ENCODE peak calls at places on chromosomes 1 and 21, in seven cellular contexts. R is adrenal gland, I is body of pancreas, N is upper lobe of right lung, S is breast epithelium, X is fibroblast of lung, J is neural progenitor cell. F is an unnamed sample.

GRCh38 chr1:42153598-42153995 is 387 bp downstream of the GUCA2B start:
- DNase-seq in R (no peak), I (no peak), N (no peak), S (no peak), X (no peak), J (no peak), F (no peak)

GRCh38 chr1:59015708-59016107 is 231.9 kb upstream of the JUN start:
- DNase-seq in R (no peak), I (no peak), N (no peak), S (no peak), X (peak; percentile 61), J (no peak), F (no peak)

GRCh38 chr1:43232071-43232470 is 37.7 kb upstream of the TMEM125 start:
- DNase-seq in R (peak; percentile 21), I (no peak), N (no peak), S (no peak), X (peak; percentile 69), J (no peak), F (no peak)

GRCh38 chr1:65114312-65114711 is 33.7 kb upstream of the AK4 start:
- DNase-seq in R (peak; percentile 9), I (no peak), N (no peak), S (no peak), X (no peak), J (no peak), F (no peak)

GRCh38 chr1:93979718-93980319 is 70.6 kb upstream of the GCLM start:
- DNase-seq in R (peak; percentile 28), I (peak; percentile 78), N (no peak), S (no peak), X (peak; percentile 63), J (no peak), F (no peak)

GRCh38 chr1:110948038-110948810 is 15.5 kb downstream of the LRIF1 start:
- DNase-seq in R (no peak), I (no peak), N (no peak), S (no peak), X (peak; percentile 10), J (no peak), F (no peak)

GRCh38 chr21:14609274-14609673 is 63.2 kb upstream of the SAMSN1 start:
- DNase-seq in R (no peak), I (no peak), N (no peak), S (no peak), X (no peak), J (no peak), F (no peak)

GRCh38 chr1:100734716-100735115 is 15.2 kb downstream of the VCAM1 start:
- DNase-seq in R (no peak), I (no peak), N (no peak), S (no peak), X (peak; percentile 88), J (no peak), F (no peak)

GRCh38 chr1:179743679-179744400 is 749 bp downstream of the FAM163A start:
- DNase-seq in R (no peak), I (no peak), N (no peak), S (no peak), X (no peak), J (peak; percentile 58), F (no peak)

GRCh38 chr1:20200966-20201365 is 14.6 kb upstream of the PLA2G2C start:
- DNase-seq in R (no peak), I (no peak), N (no peak), S (no peak), X (no peak), J (no peak), F (no peak)

GRCh38 chr21:44871576-44872265 is 1.8 kb downstream of the PTTG1IP start:
- DNase-seq in R (peak; percentile 68), I (peak; percentile 48), N (peak; percentile 63), S (no peak), X (peak; percentile 81), J (no peak), F (no peak)

GRCh38 chr1:38142606-38143005 is 96.0 kb upstream of the POU3F1 start:
- DNase-seq in R (no peak), I (peak; percentile 29), N (no peak), S (no peak), X (no peak), J (no peak), F (no peak)

GRCh38 chr1:228882041-228882784 is 146.9 kb downstream of the RHOU start:
- DNase-seq in R (no peak), I (no peak), N (no peak), S (no peak), X (no peak), J (no peak), F (no peak)

GRCh38 chr1:18175530-18176377 is 68.2 kb downstream of the IGSF21 start:
- DNase-seq in R (no peak), I (peak; percentile 25), N (no peak), S (no peak), X (no peak), J (no peak), F (no peak)

GRCh38 chr21:27134513-27134912 is 167.6 kb upstream of the ADAMTS5 start:
- DNase-seq in R (no peak), I (no peak), N (no peak), S (no peak), X (peak; percentile 27), J (no peak), F (no peak)

GRCh38 chr1:28171246-28171645 is 5.2 kb downstream of the PTAFR start:
- DNase-seq in R (no peak), I (no peak), N (no peak), S (no peak), X (no peak), J (no peak), F (no peak)

GRCh38 chr1:237590381-237590780 is 300.3 kb downstream of the ZP4 start:
- DNase-seq in R (no peak), I (no peak), N (no peak), S (no peak), X (no peak), J (no peak), F (no peak)

GRCh38 chr1:111725192-111725591 is 14.0 kb downstream of the INKA2 start:
- DNase-seq in R (no peak), I (no peak), N (no peak), S (no peak), X (no peak), J (peak; percentile 76), F (no peak)

GRCh38 chr1:201538618-201539551 is at the start of gene NAV1:
- DNase-seq in R (peak; percentile 52), I (peak; percentile 59), N (peak; percentile 77), S (peak; percentile 62), X (peak; percentile 79), J (peak; percentile 86), F (no peak)

GRCh38 chr1:163170975-163171676 is 31.6 kb downstream of the RGS5 start:
- DNase-seq in R (no peak), I (no peak), N (no peak), S (no peak), X (peak; percentile 62), J (no peak), F (no peak)

GRCh38 chr1:156359973-156360372 is 9.0 kb upstream of the RHBG start:
- DNase-seq in R (peak; percentile 29), I (no peak), N (no peak), S (no peak), X (peak; percentile 26), J (peak; percentile 64), F (no peak)

GRCh38 chr1:1171551-1172340 is 1.9 kb upstream of the TTLL10 start:
- DNase-seq in R (peak; percentile 2), I (peak; percentile 14), N (no peak), S (no peak), X (no peak), J (peak; percentile 1), F (no peak)

GRCh38 chr1:163381487-163382184 is 59.9 kb downstream of the NUF2 start:
- DNase-seq in R (no peak), I (no peak), N (no peak), S (no peak), X (no peak), J (no peak), F (no peak)

GRCh38 chr1:200895801-200896570 is 1.3 kb downstream of the INAVA start:
- DNase-seq in R (no peak), I (peak; percentile 36), N (no peak), S (no peak), X (no peak), J (no peak), F (no peak)

GRCh38 chr1:180213401-180214177 is 16.5 kb upstream of the LHX4 start:
- DNase-seq in R (no peak), I (no peak), N (peak; percentile 59), S (no peak), X (peak; percentile 45), J (peak; percentile 30), F (peak; percentile 13)

GRCh38 chr21:32653326-32653901 is 41.2 kb upstream of the CFAP298 start:
- DNase-seq in R (no peak), I (no peak), N (no peak), S (no peak), X (peak; percentile 19), J (peak; percentile 43), F (peak; percentile 4)

GRCh38 chr1:45177452-45177851 is 29.0 kb downstream of the ZSWIM5 start:
- DNase-seq in R (no peak), I (no peak), N (no peak), S (no peak), X (peak; percentile 4), J (no peak), F (no peak)
- H3K9me3 ChIP-seq in R (no peaks in the 10 kb centered on the region), I (no peaks in the 10 kb centered on the region), N (no peaks in the 10 kb centered on the region), S (peaks cover 5% of the 10 kb centered on the region), X (no peaks in the 10 kb centered on the region), J (peaks cover 6% of the 10 kb centered on the region), F (no peaks in the 10 kb centered on the region)

DNA sequence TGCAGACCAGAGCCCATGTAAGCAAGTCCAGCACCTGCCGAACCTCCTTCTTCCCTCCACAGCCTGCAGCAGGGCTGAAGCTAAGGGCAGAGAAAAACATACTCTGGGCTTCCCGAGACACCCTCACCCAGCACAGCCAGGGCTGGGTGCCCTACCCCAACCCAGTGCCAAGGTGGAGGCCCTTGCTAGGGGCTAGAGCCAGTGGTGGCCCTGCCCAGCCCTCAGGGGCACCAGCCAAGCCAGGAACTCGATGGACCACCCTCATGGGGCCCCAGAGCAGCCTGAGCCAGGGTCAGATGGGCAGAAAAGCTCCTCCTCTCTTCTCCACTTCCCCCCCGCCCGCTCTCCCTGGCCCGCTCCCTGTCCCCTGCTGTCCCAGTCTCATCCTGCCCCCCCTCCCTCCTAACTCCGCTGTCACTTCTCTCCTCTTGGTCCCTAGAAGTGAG is 15.9 kb downstream of the TNFRSF25 start:
- DNase-seq in R (no peak), I (no peak), N (no peak), S (no peak), X (no peak), J (no peak), F (no peak)
- H3K27ac ChIP-seq in R (no peak overlapping the region), I (no peak overlapping the region), N (no peak overlapping the region), S (no peak overlapping the region), X (no peak overlapping the region), J (no peak overlapping the region), F (no peak overlapping the region)

DNA sequence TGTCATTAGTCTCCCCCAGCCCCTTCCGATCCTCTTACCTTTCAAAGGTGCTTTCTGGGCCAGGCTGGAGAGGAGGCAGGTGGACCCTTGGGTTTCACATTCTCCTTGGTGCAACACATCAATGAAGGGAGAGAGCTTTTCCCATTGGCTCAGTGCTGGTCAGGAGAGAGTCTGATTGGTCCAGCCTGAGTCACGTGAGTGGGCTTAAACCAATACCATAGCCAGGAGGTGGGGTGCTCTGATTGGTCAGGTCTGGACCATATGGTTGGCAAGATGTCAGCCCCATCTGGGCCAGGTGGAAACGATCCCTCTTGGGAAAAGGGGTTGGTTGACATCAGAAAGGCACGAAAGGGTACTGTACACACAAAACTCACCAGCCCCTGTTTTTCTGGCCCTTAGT is 44.8 kb upstream of the ABCG1 start:
- DNase-seq in R (no peak), I (no peak), N (peak; percentile 36), S (no peak), X (no peak), J (no peak), F (no peak)
- TF ChIP-seq CTCF in R (no peak), I (no peak), N (no peak), S (no peak), X (no peak), J (no peak), F (no peak)

GRCh38 chr1:247367786-247368342 is 36.2 kb upstream of the ZNF496 start:
- DNase-seq in R (no peak), I (no peak), N (no peak), S (no peak), X (no peak), J (no peak), F (no peak)
- H3K9me3 ChIP-seq in R (no peaks in the 10 kb centered on the region), I (no peaks in the 10 kb centered on the region), N (no peaks in the 10 kb centered on the region), S (peaks cover 7% of the 10 kb centered on the region), X (no peaks in the 10 kb centered on the region), J (no peaks in the 10 kb centered on the region), F (no peaks in the 10 kb centered on the region)

F was measured in CD4-positive, alpha-beta T cell.